ENCODE peak calls at places on chromosomes 16 and 17, in five cellular contexts. D is tibial nerve, H is body of pancreas, J is ovary, G is tibial artery. P is an unnamed sample.

GRCh38 chr17:39244600-39245570 is 19.1 kb upstream of the STAC2 start:
- DNase-seq in D (peak; percentile 96), H (peak; percentile 92), J (peak; percentile 90), G (peak; percentile 90), P (peak; percentile 93)

GRCh38 chr17:31067699-31068184 is 27.0 kb upstream of the NF1 start:
- DNase-seq in D (no peak), H (no peak), J (no peak), G (no peak), P (peak; percentile 82)

GRCh38 chr17:63534816-63535455 is 11.8 kb downstream of the KCNH6 start:
- DNase-seq in D (no peak), H (no peak), J (no peak), G (no peak), P (no peak)

GRCh38 chr16:87930456-87930855 is 5.9 kb downstream of the CA5A start:
- DNase-seq in D (no peak), H (no peak), J (no peak), G (no peak), P (peak; percentile 42)

GRCh38 chr17:16313159-16314090 is 39.8 kb downstream of the CENPV start:
- DNase-seq in D (no peak), H (peak; percentile 42), J (no peak), G (no peak), P (no peak)

GRCh38 chr16:80754479-80754878 is 49.9 kb downstream of the CDYL2 start:
- DNase-seq in D (no peak), H (no peak), J (no peak), G (no peak), P (no peak)

GRCh38 chr16:86752582-86753175 is 174.3 kb downstream of the FOXL1 start:
- DNase-seq in D (no peak), H (no peak), J (no peak), G (no peak), P (no peak)

GRCh38 chr16:6132121-6132520 is 1034.5 kb upstream of the EEF2KMT start:
- DNase-seq in D (no peak), H (no peak), J (no peak), G (no peak), P (no peak)

GRCh38 chr17:77316191-77316641 is 175.4 kb downstream of the SEC14L1 start:
- DNase-seq in D (no peak), H (no peak), J (peak; percentile 87), G (peak; percentile 61), P (peak; percentile 72)

GRCh38 chr17:77205396-77206124 is 64.8 kb downstream of the SEC14L1 start:
- DNase-seq in D (no peak), H (no peak), J (no peak), G (no peak), P (no peak)

GRCh38 chr16:67517661-67518423 is 10.8 kb upstream of the RIPOR1 start:
- DNase-seq in D (no peak), H (no peak), J (no peak), G (no peak), P (no peak)

GRCh38 chr16:67517178-67517492 is 11.5 kb upstream of the RIPOR1 start:
- DNase-seq in D (no peak), H (no peak), J (no peak), G (no peak), P (no peak)

GRCh38 chr16:67521095-67521804 is 7.4 kb upstream of the RIPOR1 start:
- DNase-seq in D (peak; percentile 99), H (peak; percentile 97), J (peak; percentile 96), G (peak; percentile 97), P (peak; percentile 99)

GRCh38 chr16:67516296-67517177 is 12.1 kb upstream of the RIPOR1 start:
- DNase-seq in D (no peak), H (no peak), J (no peak), G (no peak), P (peak; percentile 58)

GRCh38 chr16:67518676-67519075 is 10.0 kb upstream of the RIPOR1 start:
- DNase-seq in D (no peak), H (no peak), J (no peak), G (no peak), P (no peak)
- H3K4me1 ChIP-seq in D (peaks cover 5% of the 10 kb centered on the region), H (peaks cover 16% of the 10 kb centered on the region), J (no peaks in the 10 kb centered on the region), G (peaks cover 6% of the 10 kb centered on the region), P (peaks cover 11% of the 10 kb centered on the region)

DNA sequence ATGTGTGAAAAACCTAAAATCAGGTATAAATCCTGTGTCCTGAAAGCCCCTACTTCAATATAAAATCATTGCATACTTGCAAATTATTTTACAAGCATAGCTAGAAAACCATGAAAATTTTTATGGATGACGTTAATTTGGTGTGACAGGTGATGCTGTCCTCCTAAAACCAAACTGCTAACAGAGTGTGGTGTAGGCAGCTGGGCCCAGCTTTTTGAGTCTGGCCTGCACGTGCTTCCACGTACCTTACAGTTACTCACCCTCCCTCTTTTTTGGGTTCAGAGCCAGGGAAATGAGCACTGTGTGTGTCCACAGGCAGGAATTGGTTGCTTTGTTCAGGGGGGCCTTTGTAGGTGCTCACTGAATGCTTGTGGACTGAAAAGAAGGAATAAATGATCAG is 36.4 kb downstream of the CLEC16A start:
- DNase-seq in D (no peak), H (no peak), J (no peak), G (no peak), P (no peak)
- H3K4me1 ChIP-seq in D (no peaks in the 10 kb centered on the region), H (peaks cover 4% of the 10 kb centered on the region), J (peaks cover 2% of the 10 kb centered on the region), G (peaks cover 15% of the 10 kb centered on the region), P (peaks cover 26% of the 10 kb centered on the region)

GRCh38 chr17:81423698-81424071 is 28.4 kb downstream of the BAHCC1 start:
- DNase-seq in D (no peak), H (no peak), J (no peak), G (no peak), P (no peak)
- H3K4me1 ChIP-seq in D (peaks cover 70% of the 10 kb centered on the region), H (peaks cover 78% of the 10 kb centered on the region), J (peaks cover 46% of the 10 kb centered on the region), G (peaks cover 80% of the 10 kb centered on the region), P (peaks cover 54% of the 10 kb centered on the region)

GRCh38 chr17:75695141-75695829 is 26.0 kb upstream of the ITGB4 start:
- DNase-seq in D (no peak), H (no peak), J (no peak), G (no peak), P (peak; percentile 29)

GRCh38 chr17:75692976-75693375 is 25.8 kb downstream of the SAP30BP start:
- DNase-seq in D (no peak), H (no peak), J (peak; percentile 17), G (no peak), P (no peak)

GRCh38 chr17:75695830-75696271 is 25.4 kb upstream of the ITGB4 start:
- DNase-seq in D (no peak), H (no peak), J (no peak), G (no peak), P (no peak)

GRCh38 chr17:75694536-75694935 is 26.7 kb upstream of the ITGB4 start:
- DNase-seq in D (no peak), H (no peak), J (no peak), G (no peak), P (no peak)

DNA sequence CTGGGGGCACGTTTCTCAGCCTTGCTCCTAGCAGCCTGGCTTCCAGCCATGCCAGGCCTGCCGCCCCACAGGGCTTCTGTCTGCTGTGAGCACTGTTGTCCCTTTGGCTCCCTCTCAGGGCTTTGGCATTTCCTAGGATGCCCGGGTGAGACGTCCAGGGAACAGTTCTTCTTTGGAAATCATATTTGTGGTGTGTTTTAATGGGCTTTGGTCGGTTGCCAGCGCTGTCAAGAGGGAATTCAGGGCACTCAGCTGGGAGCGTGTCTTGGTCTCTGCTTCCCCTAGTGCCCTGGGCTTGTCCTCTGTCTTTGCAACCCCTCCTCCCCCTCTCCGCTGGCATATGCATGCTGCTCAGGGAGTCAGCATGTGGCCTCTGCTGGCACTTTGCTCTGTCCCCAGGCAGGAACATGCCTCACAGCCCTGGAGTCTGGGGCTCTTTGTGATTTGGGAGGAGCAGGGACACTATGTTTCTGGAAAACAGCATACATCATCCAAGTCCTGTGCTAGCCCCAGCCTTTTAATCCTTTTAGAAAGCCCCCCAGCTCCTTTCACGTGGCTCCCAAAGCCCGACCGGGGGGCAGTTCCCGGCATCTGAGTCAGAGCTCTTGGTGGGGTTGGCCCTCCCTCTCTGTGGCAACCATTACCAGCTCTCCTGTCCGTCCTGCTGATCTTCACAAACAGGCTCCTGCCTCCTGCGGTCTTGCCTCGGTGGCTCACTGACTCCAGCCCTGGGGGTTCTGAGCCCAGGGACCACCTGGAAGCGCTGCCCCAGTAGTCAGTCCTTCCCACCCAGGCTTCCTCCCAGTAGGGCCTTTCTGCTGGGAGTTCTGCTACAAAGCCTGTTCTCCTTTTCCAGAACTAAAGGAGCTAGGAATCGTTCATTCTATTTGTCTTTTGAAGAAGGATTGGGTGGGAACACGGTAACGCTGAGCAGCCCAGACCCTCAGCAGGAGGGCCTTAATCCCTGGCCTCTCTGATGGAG is 26.7 kb downstream of the SAP30BP start:
- DNase-seq in D (peak; percentile 78), H (peak; percentile 66), J (no peak), G (peak; percentile 87), P (peak; percentile 97)
- H3K4me1 ChIP-seq in D (peaks cover 93% of the 10 kb centered on the region), H (peaks cover 81% of the 10 kb centered on the region), J (no peaks in the 10 kb centered on the region), G (peaks cover 72% of the 10 kb centered on the region), P (peaks cover 41% of the 10 kb centered on the region)

GRCh38 chr16:1172651-1173050 is 19.7 kb downstream of the CACNA1H start:
- DNase-seq in D (no peak), H (no peak), J (no peak), G (no peak), P (no peak)

GRCh38 chr16:1170076-1170418 is 17.1 kb downstream of the CACNA1H start:
- DNase-seq in D (no peak), H (no peak), J (no peak), G (no peak), P (no peak)

GRCh38 chr16:1171854-1172428 is 19.0 kb downstream of the CACNA1H start:
- DNase-seq in D (no peak), H (no peak), J (no peak), G (no peak), P (no peak)

GRCh38 chr16:1169285-1170075 is 16.6 kb downstream of the CACNA1H start:
- DNase-seq in D (no peak), H (no peak), J (peak; percentile 81), G (no peak), P (no peak)

DNA sequence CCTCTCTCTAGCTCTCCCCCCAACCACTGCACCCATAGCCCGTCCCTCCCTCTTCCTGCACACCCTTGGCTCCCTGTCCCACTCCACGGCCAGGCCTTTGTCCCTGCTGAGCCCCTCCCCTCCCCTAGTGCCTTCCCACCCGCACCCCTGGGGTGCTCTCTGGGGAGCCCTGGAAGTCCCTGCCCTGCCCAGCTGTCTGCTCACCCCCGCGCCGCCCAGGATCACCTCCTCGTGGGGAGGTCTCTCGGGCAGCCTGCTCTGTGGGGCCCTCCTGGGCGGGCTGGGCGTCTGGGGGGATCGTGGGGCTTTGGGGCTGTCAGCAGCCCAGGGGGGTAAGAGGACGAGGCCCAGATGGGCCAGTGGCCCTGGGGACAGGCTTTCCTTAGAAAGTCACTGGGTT is 18.1 kb downstream of the CACNA1H start:
- DNase-seq in D (no peak), H (no peak), J (no peak), G (no peak), P (no peak)
- H3K4me1 ChIP-seq in D (no peaks in the 10 kb centered on the region), H (peaks cover 32% of the 10 kb centered on the region), J (peaks cover 45% of the 10 kb centered on the region), G (peaks cover 49% of the 10 kb centered on the region), P (no peaks in the 10 kb centered on the region)

DNA sequence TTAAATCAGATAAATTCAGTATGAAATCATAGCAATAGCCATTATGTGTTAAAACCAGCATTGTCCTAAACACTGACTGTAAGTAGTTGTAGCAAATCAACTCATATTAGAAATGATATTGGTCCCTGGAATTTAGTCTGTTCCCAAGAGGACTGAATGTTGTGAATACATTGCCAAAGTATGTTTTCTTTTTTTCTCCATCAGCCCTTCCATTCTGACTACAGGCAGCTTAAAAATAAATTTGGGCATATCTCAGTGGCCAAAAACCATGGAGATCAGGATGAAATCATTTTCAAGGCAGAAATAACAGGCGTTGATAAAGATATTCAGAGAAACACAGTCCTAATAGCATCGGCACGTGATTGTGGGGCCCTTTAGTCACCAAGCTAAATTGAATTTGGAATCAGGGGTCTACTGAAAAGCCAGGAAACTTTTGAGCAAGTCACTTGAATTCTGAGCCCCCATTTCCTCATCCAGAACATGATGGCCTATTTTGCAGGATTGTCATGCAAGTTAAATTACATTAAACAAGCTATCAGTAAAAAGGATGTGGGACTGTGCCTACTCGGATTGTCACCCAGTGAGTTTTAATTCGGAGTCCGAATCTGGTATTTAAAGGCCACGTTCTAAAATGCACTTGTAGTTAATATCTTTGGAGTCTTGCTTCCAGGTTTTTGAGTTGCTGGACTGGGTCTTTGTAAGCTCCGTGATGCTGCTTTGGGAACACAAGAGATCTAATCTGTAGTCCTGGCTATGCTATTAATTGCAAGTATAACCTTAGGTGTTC is 17.0 kb downstream of the HLF start:
- DNase-seq in D (no peak), H (no peak), J (no peak), G (no peak), P (no peak)
- H3K4me1 ChIP-seq in D (peaks cover 43% of the 10 kb centered on the region), H (peaks cover 45% of the 10 kb centered on the region), J (peaks cover 44% of the 10 kb centered on the region), G (peaks cover 82% of the 10 kb centered on the region), P (peaks cover 73% of the 10 kb centered on the region)

P was measured in adipocyte.